ENCODE peak calls at places on chromosomes 3 and 15, in nine cellular contexts. C is body of pancreas, X is A549, G is fibroblast of villous mesenchyme, D is HCT116, P is fibroblast of the aortic adventitia, T is Karpas-422, B is heart left ventricle, A is foreskin fibroblast. E is an unnamed sample.

GRCh38 chr3:134251731-134252391 is 1.2 kb upstream of the RYK start:
- DNase-seq in C (no peak), X (peak), G (peak), D (no peak), P (no peak), T (no peak), B (peak), A (no peak), E (peak)

GRCh38 chr3:98972155-98972554 is 70.7 kb upstream of the DCBLD2 start:
- DNase-seq in C (no peak), X (peak), G (peak), D (peak), P (peak), T (no peak), B (no peak), A (peak), E (no peak)

GRCh38 chr3:62679988-62680387 is 195.2 kb downstream of the CADPS start:
- DNase-seq in C (no peak), X (no peak), G (no peak), D (no peak), P (no peak), T (no peak), B (no peak), A (no peak), E (no peak)

GRCh38 chr3:183438749-183439148 is 10.3 kb upstream of the MCF2L2 start:
- DNase-seq in C (peak), X (no peak), G (no peak), D (no peak), P (no peak), T (no peak), B (no peak), A (no peak), E (no peak)

GRCh38 chr3:178263236-178263916 is 272.9 kb upstream of the KCNMB2 start:
- DNase-seq in C (no peak), X (no peak), G (peak), D (no peak), P (no peak), T (no peak), B (no peak), A (peak), E (peak)

GRCh38 chr3:104066658-104067057 is 1300.1 kb upstream of the ALCAM start:
- DNase-seq in C (no peak), X (no peak), G (peak), D (no peak), P (peak), T (no peak), B (no peak), A (no peak), E (no peak)

GRCh38 chr15:58535894-58536293 is 104.1 kb downstream of the LIPC start:
- DNase-seq in C (no peak), X (no peak), G (no peak), D (no peak), P (no peak), T (no peak), B (no peak), A (no peak), E (no peak)

GRCh38 chr3:81910244-81910852 is 148.9 kb upstream of the GBE1 start:
- DNase-seq in C (peak), X (peak), G (peak), D (peak), P (peak), T (peak), B (no peak), A (peak), E (peak)

GRCh38 chr3:86991482-86991815 is 500 bp upstream of the VGLL3 start:
- DNase-seq in C (no peak), X (no peak), G (peak), D (no peak), P (no peak), T (no peak), B (no peak), A (no peak), E (no peak)

GRCh38 chr3:151835751-151836550 is 22.0 kb downstream of the AADAC start:
- DNase-seq in C (peak), X (peak), G (peak), D (no peak), P (peak), T (no peak), B (no peak), A (peak), E (peak)

GRCh38 chr3:182959474-182960350 is 20.6 kb downstream of the DCUN1D1 start:
- DNase-seq in C (no peak), X (no peak), G (no peak), D (no peak), P (no peak), T (no peak), B (no peak), A (no peak), E (peak)

GRCh38 chr3:132347095-132347494 is 29.9 kb downstream of the ACP3 start:
- DNase-seq in C (peak), X (peak), G (peak), D (no peak), P (peak), T (no peak), B (no peak), A (peak), E (no peak)

GRCh38 chr3:72306800-72307341 is 521.9 kb upstream of the PROK2 start:
- DNase-seq in C (peak), X (no peak), G (peak), D (no peak), P (peak), T (no peak), B (no peak), A (peak), E (no peak)

GRCh38 chr15:55279746-55280351 is 9.8 kb downstream of the RAB27A start:
- DNase-seq in C (peak), X (peak), G (peak), D (peak), P (peak), T (no peak), B (no peak), A (peak), E (peak)

GRCh38 chr3:89107461-89108035 is at the start of gene EPHA3:
- DNase-seq in C (peak), X (peak), G (peak), D (no peak), P (peak), T (peak), B (peak), A (peak), E (no peak)

GRCh38 chr3:192802957-192803899 is 75.9 kb upstream of the FGF12 start:
- DNase-seq in C (no peak), X (peak), G (peak), D (peak), P (peak), T (peak), B (no peak), A (peak), E (peak)

GRCh38 chr3:132228923-132229322 is 88.3 kb upstream of the ACP3 start:
- DNase-seq in C (no peak), X (peak), G (no peak), D (peak), P (peak), T (no peak), B (no peak), A (peak), E (peak)

GRCh38 chr3:71581981-71582611 is 1.4 kb downstream of the FOXP1 start:
- DNase-seq in C (peak), X (peak), G (peak), D (no peak), P (peak), T (peak), B (peak), A (peak), E (peak)

GRCh38 chr3:190617185-190617584 is 103.3 kb downstream of the IL1RAP start:
- DNase-seq in C (peak), X (peak), G (no peak), D (no peak), P (no peak), T (peak), B (no peak), A (no peak), E (peak)

GRCh38 chr3:121505256-121505655 is 40.5 kb downstream of the POLQ start:
- DNase-seq in C (no peak), X (no peak), G (no peak), D (no peak), P (no peak), T (peak), B (no peak), A (no peak), E (no peak)

GRCh38 chr3:184795493-184796198 is 16.3 kb upstream of the VPS8 start:
- DNase-seq in C (no peak), X (no peak), G (no peak), D (no peak), P (no peak), T (peak), B (no peak), A (no peak), E (no peak)

GRCh38 chr15:27082019-27082418 is 111.0 kb downstream of the GABRG3 start:
- DNase-seq in C (no peak), X (no peak), G (no peak), D (no peak), P (no peak), T (no peak), B (no peak), A (no peak), E (no peak)

GRCh38 chr3:77539677-77540076 is 499.8 kb downstream of the ROBO2 start:
- DNase-seq in C (no peak), X (no peak), G (no peak), D (no peak), P (no peak), T (no peak), B (no peak), A (no peak), E (no peak)

GRCh38 chr3:112640333-112640863 is 545 bp downstream of the CCDC80 start:
- DNase-seq in C (no peak), X (peak), G (peak), D (no peak), P (peak), T (no peak), B (no peak), A (peak), E (no peak)

GRCh38 chr15:65767895-65768294 is 24.2 kb downstream of the DENND4A start:
- DNase-seq in C (no peak), X (no peak), G (no peak), D (no peak), P (no peak), T (no peak), B (no peak), A (no peak), E (no peak)

GRCh38 chr3:86989611-86990010 is 1.3 kb downstream of the VGLL3 start:
- DNase-seq in C (no peak), X (no peak), G (no peak), D (no peak), P (peak), T (no peak), B (no peak), A (peak), E (no peak)

GRCh38 chr15:64586259-64586658 is 125.9 kb downstream of the ZNF609 start:
- DNase-seq in C (no peak), X (no peak), G (no peak), D (no peak), P (no peak), T (no peak), B (no peak), A (no peak), E (no peak)

GRCh38 chr3:185210621-185211157 is 43.2 kb downstream of the EHHADH start:
- DNase-seq in C (no peak), X (no peak), G (no peak), D (no peak), P (no peak), T (no peak), B (no peak), A (no peak), E (no peak)

GRCh38 chr3:115148142-115148790 is 1.2 kb upstream of the ZBTB20 start:
- DNase-seq in C (no peak), X (peak), G (no peak), D (no peak), P (peak), T (peak), B (no peak), A (peak), E (peak)

GRCh38 chr3:129000742-129001100 is 383 bp upstream of the EFCC1 start:
- DNase-seq in C (no peak), X (no peak), G (no peak), D (no peak), P (no peak), T (no peak), B (no peak), A (no peak), E (no peak)

GRCh38 chr3:128998532-128998931 is 2.6 kb upstream of the EFCC1 start:
- DNase-seq in C (no peak), X (no peak), G (no peak), D (no peak), P (no peak), T (no peak), B (no peak), A (no peak), E (peak)

GRCh38 chr3:129001101-129001816 is at the start of gene EFCC1:
- DNase-seq in C (peak), X (no peak), G (peak), D (no peak), P (no peak), T (no peak), B (peak), A (peak), E (no peak)

GRCh38 chr3:128997486-128997885 is 3.6 kb upstream of the CFAP92 start:
- DNase-seq in C (no peak), X (no peak), G (no peak), D (no peak), P (no peak), T (no peak), B (no peak), A (no peak), E (no peak)

GRCh38 chr3:128999104-128999503 is 2.0 kb upstream of the EFCC1 start:
- DNase-seq in C (no peak), X (no peak), G (no peak), D (no peak), P (no peak), T (no peak), B (no peak), A (no peak), E (peak)
- H3K4me3 ChIP-seq in C (no peak), X (no peak), G (no peak), D (no peak), P (no peak), T (no peak), B (no peak), A (no peak), E (no peak)

DNA sequence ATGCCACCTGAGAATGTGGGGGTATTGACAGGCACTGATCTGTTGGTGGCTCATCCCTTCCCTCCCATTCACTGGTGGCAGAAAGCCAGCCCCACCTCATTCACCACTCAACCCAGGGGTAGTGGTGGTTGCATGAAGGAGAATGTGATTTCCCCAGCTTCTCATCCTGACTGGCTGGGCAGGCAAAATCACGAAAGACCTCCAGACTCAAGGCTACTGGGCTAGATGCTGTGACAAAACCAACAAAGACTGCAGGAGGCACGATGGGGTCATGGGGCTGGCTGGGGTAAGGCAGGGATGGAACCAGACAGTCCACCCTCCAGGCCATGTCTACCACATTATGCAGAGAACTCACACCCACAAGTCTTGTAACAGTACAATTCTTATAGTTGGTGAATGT is 33.9 kb downstream of the FSTL1 start:
- DNase-seq in C (no peak), X (no peak), G (no peak), D (no peak), P (no peak), T (no peak), B (no peak), A (no peak), E (no peak)
- H3K4me3 ChIP-seq in C (no peak), X (no peak), G (peak), D (no peak), P (peak), T (peak), B (peak), A (no peak), E (no peak)

GRCh38 chr3:107943860-107944543 is 146.8 kb downstream of the CD47 start:
- DNase-seq in C (peak), X (no peak), G (peak), D (no peak), P (peak), T (no peak), B (no peak), A (peak), E (peak)
- H3K4me3 ChIP-seq in C (no peak), X (no peak), G (no peak), D (no peak), P (no peak), T (no peak), B (no peak), A (no peak), E (no peak)

DNA sequence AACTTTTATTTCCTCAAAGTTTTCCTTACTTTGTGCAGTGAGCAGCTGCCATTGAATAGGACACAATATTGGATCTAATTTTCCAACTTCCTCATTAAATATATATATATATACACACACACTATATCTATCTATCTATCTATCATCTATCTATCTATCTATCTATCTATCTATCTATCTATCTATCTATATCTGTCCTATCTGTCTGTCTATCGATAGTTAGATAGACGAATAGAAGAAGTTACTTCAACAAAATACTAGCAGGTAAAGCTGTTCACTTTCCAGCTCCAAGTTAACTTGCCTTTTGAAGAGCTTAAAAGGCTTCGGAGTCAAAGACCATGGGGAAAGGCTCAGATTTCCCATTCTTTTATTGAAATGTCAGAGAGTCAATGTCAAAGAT is 3.6 kb upstream of the DLG1 start:
- DNase-seq in C (no peak), X (no peak), G (no peak), D (no peak), P (no peak), T (no peak), B (no peak), A (no peak), E (no peak)
- H3K4me3 ChIP-seq in C (no peak), X (no peak), G (no peak), D (no peak), P (no peak), T (no peak), B (no peak), A (no peak), E (no peak)

DNA sequence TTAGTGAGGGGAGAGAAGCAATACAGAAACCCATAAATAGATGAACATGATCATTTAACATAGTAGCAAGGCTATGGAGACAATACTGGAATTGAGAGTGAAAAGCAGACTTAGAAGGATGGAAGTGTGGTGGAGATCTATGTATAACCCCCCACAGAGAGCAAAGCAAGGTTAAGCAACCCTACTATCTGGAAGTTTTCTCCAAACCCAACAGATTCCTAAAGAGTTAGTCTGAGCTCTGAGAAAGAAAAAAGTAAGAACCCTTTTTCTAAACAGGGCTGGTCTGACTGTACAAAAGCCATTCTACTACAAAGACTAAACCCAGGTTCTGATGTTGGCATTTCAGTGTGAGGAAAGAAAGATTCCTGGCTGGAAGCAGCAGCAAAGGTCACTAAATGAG is 153.2 kb downstream of the WNT5A start:
- DNase-seq in C (no peak), X (no peak), G (peak), D (no peak), P (peak), T (no peak), B (no peak), A (peak), E (no peak)
- H3K4me3 ChIP-seq in C (no peak), X (no peak), G (no peak), D (no peak), P (no peak), T (no peak), B (no peak), A (no peak), E (no peak)

DNA sequence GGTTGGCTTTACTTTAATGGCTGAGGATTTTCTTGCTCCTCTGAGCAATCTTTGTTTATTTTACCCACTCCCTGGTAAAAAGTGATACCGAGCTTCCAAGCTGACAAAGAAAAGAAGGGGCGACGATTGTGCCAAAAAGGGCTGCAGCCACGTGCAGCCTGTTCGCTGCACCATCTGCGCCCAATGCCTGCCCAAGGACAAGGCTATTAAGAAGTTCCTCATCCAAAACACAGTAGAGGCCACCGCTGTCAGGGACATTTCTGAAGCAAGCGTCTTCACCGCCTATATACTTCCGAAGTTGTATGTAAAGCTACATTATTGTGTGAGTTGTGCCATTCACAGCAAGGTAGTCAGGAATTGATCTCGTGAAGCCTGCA is 4.4 kb downstream of the ARHGAP31 start:
- DNase-seq in C (no peak), X (no peak), G (no peak), D (no peak), P (no peak), T (no peak), B (no peak), A (no peak), E (no peak)
- H3K4me3 ChIP-seq in C (no peak), X (no peak), G (no peak), D (no peak), P (no peak), T (no peak), B (peak), A (no peak), E (no peak)

GRCh38 chr3:139281512-139282196 is 62.2 kb upstream of the MRPS22 start:
- DNase-seq in C (no peak), X (no peak), G (no peak), D (no peak), P (no peak), T (no peak), B (no peak), A (peak), E (no peak)

GRCh38 chr3:139281096-139281495 is 62.7 kb upstream of the MRPS22 start:
- DNase-seq in C (no peak), X (no peak), G (peak), D (no peak), P (peak), T (no peak), B (no peak), A (peak), E (no peak)

GRCh38 chr3:139285691-139286090 is 58.1 kb upstream of the MRPS22 start:
- DNase-seq in C (no peak), X (no peak), G (no peak), D (no peak), P (no peak), T (no peak), B (no peak), A (no peak), E (no peak)

GRCh38 chr3:139284221-139284620 is 59.6 kb upstream of the MRPS22 start:
- DNase-seq in C (no peak), X (no peak), G (no peak), D (no peak), P (peak), T (no peak), B (no peak), A (peak), E (no peak)

GRCh38 chr3:139283301-139283700 is 60.5 kb upstream of the MRPS22 start:
- DNase-seq in C (no peak), X (no peak), G (no peak), D (no peak), P (no peak), T (no peak), B (no peak), A (no peak), E (no peak)
- H3K4me3 ChIP-seq in C (no peak), X (no peak), G (no peak), D (no peak), P (no peak), T (no peak), B (no peak), A (no peak), E (no peak)